ENCODE peak calls at places on chromosomes 5 and 9, in four cellular contexts. C is SK-N-SH, K is K562, U is GM12878. T is an unnamed sample.

GRCh38 chr5:171242521-171242920 is 66.5 kb upstream of the TLX3 start:
- DNase-seq in C (no peak), K (no peak), U (no peak), T (no peak)

GRCh38 chr9:105053209-105053652 is 125.3 kb upstream of the ABCA1 start:
- DNase-seq in C (no peak), K (no peak), U (peak), T (no peak)

GRCh38 chr5:108339220-108339619 is 42.7 kb downstream of the FBXL17 start:
- DNase-seq in K (no peak), C (no peak), U (no peak), T (no peak)

GRCh38 chr5:52707626-52708025 is 80.1 kb upstream of the ITGA1 start:
- DNase-seq in U (no peak), C (no peak), K (no peak), T (peak)

GRCh38 chr5:172640822-172641358 is at the start of gene NEURL1B:
- DNase-seq in K (peak), U (no peak), C (peak), T (peak)

GRCh38 chr5:109304323-109304722 is 105.5 kb downstream of the PJA2 start:
- DNase-seq in C (no peak), K (no peak), U (no peak), T (no peak)

GRCh38 chr9:69173891-69174644 is at the start of gene TJP2:
- DNase-seq in C (peak), U (no peak), K (peak), T (peak)

GRCh38 chr9:33453286-33453882 is 6.0 kb upstream of the AQP3 start:
- DNase-seq in K (no peak), C (no peak), U (no peak), T (no peak)

GRCh38 chr5:173535976-173536639 is 80.3 kb downstream of the BOD1 start:
- DNase-seq in K (no peak), U (no peak), C (no peak), T (no peak)

GRCh38 chr5:116898917-116899316 is 324.3 kb upstream of the SEMA6A start:
- DNase-seq in K (no peak), U (no peak), C (no peak), T (no peak)

GRCh38 chr9:113649054-113649453 is 185.5 kb downstream of the RGS3 start:
- DNase-seq in C (peak), K (no peak), U (no peak), T (no peak)
- TF ChIP-seq SMC3 in C (no peak), K (no peak), U (no peak), T (no peak)

GRCh38 chr5:54772232-54773168 is 212.9 kb downstream of the ESM1 start:
- DNase-seq in U (no peak), C (no peak), K (no peak), T (no peak)
- TF ChIP-seq GABPA in U (no peak), C (no peak), K (no peak), T (no peak)

GRCh38 chr9:86557918-86558317 is 203.7 kb upstream of the TUT7 start:
- DNase-seq in K (no peak), U (no peak), C (no peak), T (no peak)
- TF ChIP-seq SMC3 in K (no peak), U (no peak), C (no peak), T (no peak)

DNA sequence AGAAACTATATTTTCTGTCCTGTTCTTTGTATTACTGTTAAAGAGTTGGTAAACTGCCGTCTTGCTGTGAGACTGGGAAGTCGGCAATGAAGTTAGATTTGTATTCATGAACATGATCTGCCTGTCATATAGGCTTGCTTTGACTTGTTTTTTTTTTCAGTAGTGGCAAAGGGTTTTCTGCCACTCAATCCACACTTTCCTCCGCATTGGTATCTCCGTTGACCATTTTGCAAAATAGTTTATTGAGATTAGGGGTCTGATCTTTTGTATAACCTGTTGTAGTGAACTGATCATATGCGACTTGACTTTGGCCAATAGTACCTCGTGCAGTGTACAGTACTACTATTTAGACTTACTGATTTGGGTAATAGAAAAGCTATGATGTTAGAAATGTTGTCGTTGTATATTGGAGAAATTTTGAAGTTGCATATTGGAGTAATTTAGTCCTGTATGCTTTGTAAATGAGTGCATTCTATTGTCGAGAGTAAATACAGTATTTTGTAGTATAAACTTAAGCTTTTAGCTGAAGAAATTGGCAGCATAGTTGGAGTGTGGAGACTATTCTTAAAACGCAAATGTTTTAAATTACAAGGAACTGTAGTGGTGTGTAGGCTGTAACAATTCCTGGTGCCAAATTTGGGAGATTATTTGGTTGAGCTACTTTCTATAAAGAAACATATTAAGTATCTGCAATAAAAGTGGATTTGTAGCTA is 1.8 kb downstream of the DENND4C start:
- DNase-seq in K (no peak), U (no peak), C (no peak), T (no peak)
- TF ChIP-seq GABPA in K (no peak), U (no peak), C (no peak), T (no peak)